ENCODE peak calls at places on chromosomes 11 and 22, in ten cellular contexts. W is nephron progenitor cell, D is progenitor cell of endocrine pancreas, Z is GM06990, T is prostate gland, H is OCI-LY7, N is right lobe of liver, L is IMR-90, U is brain microvascular endothelial cell, J is fibroblast of pulmonary artery. E is an unnamed sample.

GRCh38 chr11:45857834-45858492 is 10.7 kb downstream of the CRY2 start:
- DNase-seq in W (no peak), D (no peak), Z (no peak), T (no peak), H (no peak), N (no peak), L (peak), U (peak), J (peak), E (peak)

GRCh38 chr11:118791961-118792578 is 1.1 kb upstream of the DDX6 start:
- DNase-seq in W (peak), D (peak), Z (peak), T (peak), H (peak), N (peak), L (no peak), U (peak), J (peak), E (no peak)

GRCh38 chr11:127461575-127462344 is 461.2 kb upstream of the KIRREL3 start:
- DNase-seq in W (no peak), D (no peak), Z (no peak), T (no peak), H (no peak), N (no peak), L (no peak), U (no peak), J (no peak), E (no peak)

GRCh38 chr22:30159561-30160353 is 79.5 kb downstream of the HORMAD2 start:
- DNase-seq in W (no peak), D (no peak), Z (no peak), T (peak), H (no peak), N (peak), L (peak), U (peak), J (peak), E (peak)

GRCh38 chr11:74809820-74810219 is 61.2 kb downstream of the RNF169 start:
- DNase-seq in W (no peak), D (no peak), Z (no peak), T (no peak), H (no peak), N (no peak), L (no peak), U (no peak), J (no peak), E (no peak)

GRCh38 chr11:11262171-11262920 is 90.7 kb downstream of the CSNK2A3 start:
- DNase-seq in W (no peak), D (no peak), Z (no peak), T (no peak), H (peak), N (no peak), L (no peak), U (no peak), J (no peak), E (no peak)

GRCh38 chr11:126476256-126476970 is 120.9 kb downstream of the ST3GAL4 start:
- DNase-seq in W (no peak), D (no peak), Z (no peak), T (no peak), H (no peak), N (no peak), L (no peak), U (no peak), J (no peak), E (no peak)

GRCh38 chr22:36398602-36399472 is 11.1 kb upstream of the MYH9 start:
- DNase-seq in W (no peak), D (no peak), Z (no peak), T (no peak), H (no peak), N (no peak), L (peak), U (peak), J (peak), E (peak)

GRCh38 chr11:64036081-64037026 is 623 bp downstream of the FLRT1 start:
- DNase-seq in W (peak), D (no peak), Z (no peak), T (no peak), H (no peak), N (no peak), L (peak), U (peak), J (peak), E (peak)

GRCh38 chr11:81644239-81644840 is 1089.3 kb downstream of the FAM181B start:
- DNase-seq in W (peak), D (no peak), Z (peak), T (no peak), H (peak), N (no peak), L (peak), U (peak), J (peak), E (peak)

GRCh38 chr11:65428578-65429068 is 6.0 kb downstream of the NEAT1 start:
- DNase-seq in W (no peak), D (no peak), Z (peak), T (peak), H (no peak), N (peak), L (no peak), U (no peak), J (no peak), E (no peak)

GRCh38 chr11:105219269-105219668 is 79.7 kb upstream of the CARD18 start:
- DNase-seq in W (no peak), D (no peak), Z (no peak), T (no peak), H (no peak), N (no peak), L (no peak), U (no peak), J (no peak), E (no peak)

GRCh38 chr11:35836185-35836584 is 107.7 kb upstream of the LDLRAD3 start:
- DNase-seq in W (no peak), D (no peak), Z (no peak), T (no peak), H (no peak), N (peak), L (no peak), U (no peak), J (no peak), E (no peak)

GRCh38 chr22:41341990-41342389 is 39.8 kb upstream of the TEF start:
- DNase-seq in W (no peak), D (no peak), Z (no peak), T (no peak), H (no peak), N (no peak), L (peak), U (no peak), J (no peak), E (peak)

GRCh38 chr11:129999407-129999806 is 3.2 kb downstream of the PRDM10 start:
- DNase-seq in W (no peak), D (no peak), Z (no peak), T (no peak), H (no peak), N (no peak), L (no peak), U (no peak), J (no peak), E (no peak)

GRCh38 chr11:364991-365390 is 4.3 kb upstream of the B4GALNT4 start:
- DNase-seq in W (peak), D (no peak), Z (no peak), T (no peak), H (no peak), N (no peak), L (no peak), U (no peak), J (no peak), E (no peak)

GRCh38 chr11:128146926-128147605 is 440.3 kb downstream of the ETS1 start:
- DNase-seq in W (no peak), D (no peak), Z (no peak), T (peak), H (no peak), N (no peak), L (no peak), U (no peak), J (no peak), E (peak)

GRCh38 chr22:48949375-48950149 is 878.1 kb downstream of the BRD1 start:
- DNase-seq in W (no peak), D (no peak), Z (no peak), T (peak), H (no peak), N (peak), L (no peak), U (no peak), J (no peak), E (no peak)

GRCh38 chr11:36702330-36703054 is 104.5 kb upstream of the RAG2 start:
- DNase-seq in W (peak), D (peak), Z (peak), T (peak), H (peak), N (no peak), L (peak), U (peak), J (peak), E (peak)

GRCh38 chr22:19880786-19881569 is 26.3 kb upstream of the GNB1L start:
- DNase-seq in W (peak), D (peak), Z (no peak), T (no peak), H (no peak), N (no peak), L (peak), U (peak), J (peak), E (peak)

GRCh38 chr11:12076840-12077534 is 33.4 kb upstream of the MICAL2 start:
- DNase-seq in W (no peak), D (no peak), Z (no peak), T (no peak), H (no peak), N (peak), L (no peak), U (no peak), J (no peak), E (no peak)

GRCh38 chr22:35138521-35138920 is 72.6 kb downstream of the ISX start:
- DNase-seq in W (no peak), D (no peak), Z (no peak), T (no peak), H (no peak), N (no peak), L (no peak), U (no peak), J (no peak), E (no peak)

GRCh38 chr11:93537767-93538261 is 5.4 kb downstream of the SMCO4 start:
- DNase-seq in W (no peak), D (no peak), Z (no peak), T (peak), H (no peak), N (peak), L (peak), U (no peak), J (no peak), E (peak)

GRCh38 chr11:74593463-74593862 is 1.1 kb downstream of the POLD3 start:
- DNase-seq in W (no peak), D (no peak), Z (no peak), T (no peak), H (peak), N (no peak), L (no peak), U (no peak), J (no peak), E (no peak)

GRCh38 chr11:17277024-17277584 is 565 bp downstream of the NUCB2 start:
- DNase-seq in W (no peak), D (no peak), Z (no peak), T (peak), H (peak), N (no peak), L (peak), U (peak), J (peak), E (peak)

GRCh38 chr11:118623291-118623655 is 15.9 kb downstream of the PHLDB1 start:
- DNase-seq in W (no peak), D (no peak), Z (no peak), T (peak), H (no peak), N (no peak), L (peak), U (no peak), J (peak), E (no peak)

GRCh38 chr11:69599502-69599901 is 41.5 kb upstream of the CCND1 start:
- DNase-seq in W (no peak), D (no peak), Z (no peak), T (peak), H (no peak), N (no peak), L (no peak), U (no peak), J (no peak), E (peak)

GRCh38 chr11:1696608-1697570 is at the start of gene KRTAP5-6:
- DNase-seq in W (no peak), D (no peak), Z (no peak), T (no peak), H (no peak), N (peak), L (no peak), U (no peak), J (no peak), E (no peak)

GRCh38 chr22:30564766-30565118 is 9.7 kb downstream of the GAL3ST1 start:
- DNase-seq in W (no peak), D (no peak), Z (no peak), T (no peak), H (no peak), N (no peak), L (no peak), U (no peak), J (no peak), E (no peak)

GRCh38 chr11:1890856-1891830 is 552 bp downstream of the PRR33 start:
- DNase-seq in W (no peak), D (no peak), Z (no peak), T (no peak), H (no peak), N (no peak), L (no peak), U (no peak), J (no peak), E (no peak)

GRCh38 chr22:17597217-17597616 is 31.3 kb downstream of the ATP6V1E1 start:
- DNase-seq in W (no peak), D (no peak), Z (no peak), T (no peak), H (no peak), N (no peak), L (peak), U (no peak), J (no peak), E (no peak)

GRCh38 chr11:36060926-36061325 is 117.1 kb downstream of the LDLRAD3 start:
- DNase-seq in W (no peak), D (no peak), Z (no peak), T (no peak), H (no peak), N (no peak), L (no peak), U (no peak), J (no peak), E (peak)

GRCh38 chr11:18064450-18065048 is 18.5 kb upstream of the TPH1 start:
- DNase-seq in W (no peak), D (no peak), Z (no peak), T (no peak), H (no peak), N (no peak), L (no peak), U (no peak), J (no peak), E (no peak)

GRCh38 chr11:2581151-2581930 is 118.5 kb downstream of the KCNQ1OT1 start:
- DNase-seq in W (no peak), D (peak), Z (no peak), T (no peak), H (no peak), N (peak), L (no peak), U (no peak), J (no peak), E (no peak)

GRCh38 chr11:60005360-60005759 is 11.6 kb upstream of the OOSP4B start:
- DNase-seq in W (no peak), D (no peak), Z (no peak), T (no peak), H (no peak), N (no peak), L (no peak), U (peak), J (no peak), E (no peak)
- TF ChIP-seq CTCF in W (no peak), D (no peak), Z (no peak), T (no peak), H (no peak), N (no peak), L (no peak), U (no peak), J (no peak), E (no peak)

GRCh38 chr22:22702159-22702873 is 57.9 kb downstream of the GGTLC2 start:
- DNase-seq in W (no peak), D (peak), Z (no peak), T (no peak), H (peak), N (peak), L (no peak), U (no peak), J (no peak), E (peak)
- TF ChIP-seq CTCF in W (peak), D (peak), Z (peak), T (peak), H (peak), N (peak), L (no peak), U (peak), J (peak), E (peak)

DNA sequence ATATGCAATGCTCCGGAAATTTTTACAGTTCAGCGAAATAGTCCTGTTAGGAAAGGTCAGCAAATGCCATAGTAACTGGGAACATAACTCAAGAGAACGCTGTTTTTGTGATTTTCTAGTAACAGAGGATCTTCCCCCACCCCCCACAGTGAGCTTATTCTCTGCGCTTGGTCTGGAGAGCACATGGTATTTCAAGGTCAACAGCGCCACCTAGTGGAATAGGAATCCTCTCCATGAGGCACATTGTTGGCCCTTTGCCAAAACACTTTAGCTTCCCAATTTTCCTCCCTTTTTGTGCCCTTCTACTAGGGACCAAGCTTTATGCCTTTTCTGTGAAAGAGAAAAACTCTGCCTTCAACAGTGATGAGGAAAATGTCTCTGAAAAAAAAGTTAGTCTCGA is 13.2 kb upstream of the OR4C12 start:
- DNase-seq in W (peak), D (no peak), Z (no peak), T (peak), H (peak), N (peak), L (peak), U (peak), J (peak), E (peak)
- TF ChIP-seq CTCF in W (no peak), D (peak), Z (peak), T (peak), H (peak), N (peak), L (peak), U (peak), J (peak), E (peak)

DNA sequence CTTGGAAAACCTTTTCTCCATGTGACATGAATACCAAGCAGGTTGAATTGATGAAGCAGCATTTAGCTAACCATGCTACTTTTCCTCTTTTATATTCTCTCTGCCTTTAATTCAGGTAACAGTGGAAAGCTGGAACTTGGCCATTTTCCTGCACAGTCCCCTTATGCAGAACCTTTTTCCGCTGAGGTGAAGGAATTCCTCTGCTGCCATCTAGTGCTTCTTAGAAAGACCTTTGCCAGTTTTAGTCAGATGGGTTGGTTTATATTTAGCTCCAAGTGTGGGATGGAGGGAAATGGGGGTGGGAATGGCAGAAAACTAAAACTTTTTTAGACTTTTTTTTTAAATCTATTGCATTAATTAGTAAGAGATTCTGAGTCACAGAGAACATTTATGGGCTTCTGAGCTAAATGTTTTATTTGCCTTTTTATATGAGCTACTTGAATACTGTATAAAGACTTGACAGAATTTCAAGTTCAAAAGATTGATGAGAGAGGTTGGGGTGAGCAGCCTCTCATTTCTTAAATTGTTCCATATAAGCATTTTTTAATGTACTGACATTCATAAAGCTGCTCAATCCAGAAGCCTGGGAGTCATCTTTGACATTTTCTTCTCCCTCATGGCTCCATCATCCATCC is 153.9 kb upstream of the ZC3H12C start:
- DNase-seq in W (peak), D (no peak), Z (no peak), T (peak), H (peak), N (peak), L (peak), U (peak), J (peak), E (peak)
- TF ChIP-seq CTCF in W (peak), D (peak), Z (peak), T (no peak), H (peak), N (peak), L (peak), U (peak), J (peak), E (peak)